ENCODE peak calls at places on chromosomes 1 and 21, in five cellular contexts. A is epithelial cell of prostate, P is fibroblast of mammary gland, V is HFFc6, M is C1 segment of cervical spinal cord. J is an unnamed sample.

GRCh38 chr1:24536391-24536840 is 19.5 kb upstream of the NCMAP start:
- DNase-seq in A (no peak), P (no peak), V (no peak), M (no peak), J (no peak)

GRCh38 chr1:77889671-77890070 is 1.2 kb downstream of the NEXN start:
- DNase-seq in A (peak), P (peak), V (peak), M (no peak), J (peak)

GRCh38 chr1:52752427-52752826 is 26.2 kb downstream of the ZYG11B start:
- DNase-seq in A (no peak), P (no peak), V (no peak), M (no peak), J (no peak)

GRCh38 chr1:154860154-154860870 is 9.8 kb downstream of the KCNN3 start:
- DNase-seq in A (no peak), P (no peak), V (no peak), M (no peak), J (no peak)

GRCh38 chr1:21661886-21662285 is 7.3 kb downstream of the RAP1GAP start:
- DNase-seq in A (no peak), P (no peak), V (no peak), M (no peak), J (no peak)

GRCh38 chr1:15355968-15356621 is 53.6 kb upstream of the EFHD2 start:
- DNase-seq in A (no peak), P (peak), V (peak), M (no peak), J (peak)

GRCh38 chr1:90964444-90965035 is 57.3 kb downstream of the ZNF644 start:
- DNase-seq in A (no peak), P (peak), V (peak), M (no peak), J (no peak)

GRCh38 chr1:84407524-84408318 is 9.4 kb downstream of the DNASE2B start:
- DNase-seq in A (no peak), P (no peak), V (no peak), M (no peak), J (no peak)

GRCh38 chr1:206890125-206890637 is 7.1 kb upstream of the IL24 start:
- DNase-seq in A (no peak), P (peak), V (peak), M (no peak), J (peak)

GRCh38 chr1:116855788-116856187 is 53.9 kb upstream of the PTGFRN start:
- DNase-seq in A (no peak), P (peak), V (peak), M (no peak), J (no peak)

GRCh38 chr21:33299181-33299752 is 25.5 kb upstream of the IFNAR1 start:
- DNase-seq in A (peak), P (no peak), V (no peak), M (no peak), J (no peak)

GRCh38 chr1:221511797-221512196 is 230.1 kb downstream of the DUSP10 start:
- DNase-seq in A (no peak), P (no peak), V (no peak), M (no peak), J (no peak)

GRCh38 chr1:46172321-46172720 is 2.6 kb upstream of the TSPAN1 start:
- DNase-seq in A (no peak), P (no peak), V (no peak), M (no peak), J (no peak)

GRCh38 chr1:24905355-24905978 is 24.6 kb downstream of the RUNX3 start:
- DNase-seq in A (no peak), P (no peak), V (no peak), M (no peak), J (no peak)

GRCh38 chr21:36695671-36696389 is 3.1 kb upstream of the SIM2 start:
- DNase-seq in A (no peak), P (no peak), V (no peak), M (no peak), J (no peak)

GRCh38 chr1:186683637-186684410 is 3.6 kb upstream of the PTGS2 start:
- DNase-seq in A (no peak), P (no peak), V (no peak), M (no peak), J (no peak)

GRCh38 chr1:117633068-117633345 is 27.2 kb downstream of the TENT5C start:
- DNase-seq in A (no peak), P (no peak), V (no peak), M (no peak), J (no peak)

GRCh38 chr1:92804721-92805169 is 19.8 kb upstream of the EVI5 start:
- DNase-seq in A (peak), P (peak), V (peak), M (peak), J (peak)

GRCh38 chr21:42381347-42381984 is 14.4 kb downstream of the TMPRSS3 start:
- DNase-seq in A (no peak), P (peak), V (no peak), M (no peak), J (no peak)

GRCh38 chr1:18047122-18047521 is 60.5 kb upstream of the IGSF21 start:
- DNase-seq in A (no peak), P (no peak), V (no peak), M (no peak), J (no peak)

GRCh38 chr1:51946300-51946699 is 44.2 kb downstream of the RAB3B start:
- DNase-seq in A (no peak), P (peak), V (peak), M (no peak), J (no peak)

GRCh38 chr1:117339866-117340357 is 27.3 kb upstream of the MAN1A2 start:
- DNase-seq in A (peak), P (peak), V (peak), M (no peak), J (peak)

GRCh38 chr1:116666090-116666489 is 1.4 kb downstream of the IGSF3 start:
- DNase-seq in A (no peak), P (no peak), V (no peak), M (no peak), J (no peak)

GRCh38 chr1:94522304-94522703 is 19.3 kb downstream of the F3 start:
- DNase-seq in A (no peak), P (peak), V (no peak), M (no peak), J (no peak)

GRCh38 chr1:231357831-231358354 is 19.8 kb downstream of the SPRTN start:
- DNase-seq in A (no peak), P (peak), V (peak), M (peak), J (peak)

GRCh38 chr1:109466440-109467300 is at the start of gene SYPL2:
- DNase-seq in A (no peak), P (peak), V (peak), M (peak), J (peak)

GRCh38 chr1:191371626-191372025 is 786.6 kb upstream of the RGS18 start:
- DNase-seq in A (no peak), P (no peak), V (no peak), M (no peak), J (peak)

GRCh38 chr1:186518822-186519381 is 58.0 kb upstream of the PDC start:
- DNase-seq in A (no peak), P (no peak), V (no peak), M (no peak), J (no peak)

GRCh38 chr1:97930472-97930871 is 9.6 kb upstream of the DPYD start:
- DNase-seq in A (no peak), P (no peak), V (no peak), M (no peak), J (no peak)

GRCh38 chr1:16615253-16616252 is 2.2 kb upstream of the NBPF1 start:
- DNase-seq in A (no peak), P (no peak), V (no peak), M (no peak), J (no peak)

GRCh38 chr1:117367769-117368059 is 465 bp downstream of the MAN1A2 start:
- DNase-seq in A (no peak), P (no peak), V (no peak), M (no peak), J (no peak)

GRCh38 chr1:88800382-88801051 is 90.8 kb downstream of the GTF2B start:
- DNase-seq in A (no peak), P (peak), V (peak), M (no peak), J (no peak)

GRCh38 chr1:207789386-207789785 is 37.5 kb downstream of the CD46 start:
- DNase-seq in A (no peak), P (no peak), V (no peak), M (no peak), J (no peak)

GRCh38 chr21:42010507-42011493 is 640 bp upstream of the ZBTB21 start:
- DNase-seq in A (no peak), P (no peak), V (no peak), M (peak), J (no peak)

GRCh38 chr21:44865561-44866280 is 7.8 kb downstream of the PTTG1IP start:
- DNase-seq in A (no peak), P (peak), V (no peak), M (no peak), J (no peak)

GRCh38 chr1:203058674-203058931 is 27.2 kb downstream of the MYOG start:
- DNase-seq in A (no peak), P (no peak), V (no peak), M (no peak), J (no peak)

GRCh38 chr1:235069577-235070563 is 58.8 kb downstream of the TOMM20 start:
- DNase-seq in A (peak), P (peak), V (peak), M (no peak), J (peak)

GRCh38 chr21:15978158-15978805 is 248.5 kb downstream of the USP25 start:
- DNase-seq in A (no peak), P (peak), V (peak), M (no peak), J (no peak)

GRCh38 chr1:61183471-61184034 is 101.2 kb downstream of the NFIA start:
- DNase-seq in A (no peak), P (peak), V (no peak), M (peak), J (peak)